ENCODE peak calls at places on chromosomes 1 and 21, in six cellular contexts. L, A, K, X, D and M are unnamed samples.

GRCh38 chr21:34642211-34643075 is 26.4 kb upstream of the CLIC6 start:
- DNase-seq in L (no peak), A (no peak), D (no peak), K (no peak), X (peak; percentile 8), M (peak; percentile 85)

GRCh38 chr1:182601416-182601786 is 2.8 kb downstream of the RGS16 start:
- DNase-seq in D (peak; percentile 72), X (peak; percentile 83), L (peak; percentile 60), A (no peak), K (peak; percentile 76), M (peak; percentile 80)

GRCh38 chr1:163561570-163562295 is 240.0 kb downstream of the NUF2 start:
- DNase-seq in K (peak; percentile 0), A (no peak), X (peak; percentile 13), L (no peak), D (no peak), M (no peak)

GRCh38 chr1:116375884-116376733 is 3.1 kb downstream of the ATP1A1 start:
- DNase-seq in X (peak; percentile 80), K (peak; percentile 35), L (peak; percentile 65), D (peak; percentile 73), A (peak; percentile 68), M (peak; percentile 87)

GRCh38 chr1:79859212-79859948 is 852.9 kb upstream of the ADGRL4 start:
- DNase-seq in A (no peak), X (peak; percentile 57), K (no peak), D (no peak), L (no peak), M (no peak)

GRCh38 chr1:9659328-9659727 is 7.8 kb downstream of the PIK3CD start:
- DNase-seq in D (no peak), K (no peak), X (peak; percentile 3), A (no peak), L (peak; percentile 32), M (peak; percentile 52)

GRCh38 chr1:115114308-115114707 is 25.0 kb upstream of the TSPAN2 start:
- DNase-seq in D (peak; percentile 21), A (peak; percentile 62), K (no peak), L (peak; percentile 15), X (peak; percentile 96), M (peak; percentile 91)

GRCh38 chr1:215198021-215198420 is 115.5 kb downstream of the KCNK2 start:
- DNase-seq in A (no peak), X (no peak), L (no peak), K (no peak), D (no peak), M (no peak)

GRCh38 chr1:156906206-156906910 is 12.8 kb downstream of the PEAR1 start:
- DNase-seq in A (peak; percentile 55), K (no peak), X (no peak), L (no peak), D (no peak), M (no peak)

GRCh38 chr1:89804646-89805237 is 16.1 kb upstream of the LRRC8D start:
- DNase-seq in K (peak; percentile 92), A (peak; percentile 91), X (peak; percentile 84), D (peak; percentile 90), L (peak; percentile 87), M (peak; percentile 86)

GRCh38 chr1:181104042-181104789 is 15.7 kb downstream of the IER5 start:
- DNase-seq in D (no peak), L (no peak), A (no peak), K (no peak), X (peak; percentile 48), M (no peak)

GRCh38 chr1:58983159-58983558 is 199.3 kb upstream of the JUN start:
- DNase-seq in D (no peak), K (no peak), X (no peak), L (no peak), A (no peak), M (no peak)

GRCh38 chr1:118618618-118619340 is 369.4 kb downstream of the TBX15 start:
- DNase-seq in L (no peak), X (no peak), A (no peak), K (no peak), D (no peak), M (no peak)

GRCh38 chr1:204255966-204256365 is 42.2 kb upstream of the GOLT1A start:
- DNase-seq in K (no peak), D (no peak), L (no peak), X (no peak), A (no peak), M (peak; percentile 29)

GRCh38 chr1:209879539-209879938 is 51.8 kb downstream of the UTP25 start:
- DNase-seq in L (peak; percentile 74), X (peak; percentile 91), K (no peak), D (no peak), A (no peak), M (peak; percentile 67)

GRCh38 chr1:41837691-41838090 is 81.0 kb downstream of the HIVEP3 start:
- DNase-seq in A (no peak), X (no peak), L (no peak), K (no peak), D (no peak), M (no peak)

GRCh38 chr1:153919879-153920852 is 2.6 kb downstream of the GATAD2B start:
- DNase-seq in L (no peak), D (peak; percentile 28), A (no peak), X (peak; percentile 34), K (no peak), M (peak; percentile 22)

GRCh38 chr1:185733818-185734709 is at the start of gene HMCN1:
- DNase-seq in L (peak; percentile 15), D (peak; percentile 24), A (peak; percentile 78), X (peak; percentile 49), K (peak; percentile 27), M (peak; percentile 87)

GRCh38 chr1:166300767-166301166 is 134.0 kb upstream of the FAM78B start:
- DNase-seq in A (no peak), L (no peak), X (no peak), K (no peak), D (no peak), M (no peak)

GRCh38 chr1:235404190-235404589 is 37.0 kb downstream of the TBCE start:
- DNase-seq in K (no peak), X (peak; percentile 80), D (no peak), L (peak; percentile 70), A (no peak), M (peak; percentile 48)

GRCh38 chr1:110008971-110009565 is 24.5 kb downstream of the AHCYL1 start:
- DNase-seq in X (no peak), K (peak; percentile 38), D (no peak), A (no peak), L (no peak), M (no peak)

GRCh38 chr21:33162436-33162921 is 67.3 kb upstream of the IFNAR2 start:
- DNase-seq in A (no peak), L (no peak), X (no peak), K (no peak), D (no peak), M (no peak)

GRCh38 chr1:54623216-54624007 is at the start of gene FAM151A:
- DNase-seq in D (no peak), A (no peak), K (no peak), L (no peak), X (no peak), M (no peak)

GRCh38 chr1:22662318-22662717 is 9.3 kb downstream of the C1QB start:
- DNase-seq in K (peak; percentile 46), D (no peak), A (no peak), X (peak; percentile 24), L (no peak), M (peak; percentile 50)

GRCh38 chr1:21490774-21491482 is 18.3 kb upstream of the ALPL start:
- DNase-seq in X (peak; percentile 72), K (peak; percentile 12), L (no peak), D (peak; percentile 59), A (no peak), M (peak; percentile 58)

GRCh38 chr1:172108494-172108893 is 267.2 kb downstream of the DNM3 start:
- DNase-seq in L (no peak), D (no peak), X (peak; percentile 39), K (no peak), A (no peak), M (peak; percentile 9)

GRCh38 chr21:15332572-15332971 is 267.8 kb upstream of the NRIP1 start:
- DNase-seq in A (no peak), X (no peak), L (no peak), D (no peak), K (no peak), M (no peak)

GRCh38 chr1:19582318-19582717 is 61.8 kb upstream of the NBL1 start:
- DNase-seq in K (no peak), D (peak; percentile 88), A (peak; percentile 80), L (peak; percentile 12), X (peak; percentile 67), M (peak; percentile 67)

GRCh38 chr1:40267767-40268187 is 9.7 kb downstream of the ZMPSTE24 start:
- DNase-seq in L (peak; percentile 79), D (no peak), X (peak; percentile 91), K (no peak), A (no peak), M (peak; percentile 73)

GRCh38 chr1:61253059-61253735 is 170.8 kb downstream of the NFIA start:
- DNase-seq in D (no peak), A (no peak), L (no peak), X (peak; percentile 57), K (peak; percentile 66), M (peak; percentile 46)

GRCh38 chr1:109805486-109806180 is 41.9 kb upstream of the EPS8L3 start:
- DNase-seq in A (peak; percentile 11), X (no peak), D (peak; percentile 4), K (no peak), L (no peak), M (no peak)

GRCh38 chr1:223819730-223820514 is 25.8 kb downstream of the TP53BP2 start:
- DNase-seq in X (no peak), A (no peak), D (no peak), L (no peak), K (no peak), M (no peak)

GRCh38 chr1:18160290-18160942 is 52.8 kb downstream of the IGSF21 start:
- DNase-seq in K (peak; percentile 59), X (no peak), D (no peak), A (no peak), L (no peak), M (no peak)

GRCh38 chr1:200888349-200888838 is 6.3 kb upstream of the INAVA start:
- DNase-seq in K (no peak), X (peak; percentile 89), L (no peak), D (peak; percentile 87), A (no peak), M (peak; percentile 87)

GRCh38 chr1:221439734-221440436 is 302.0 kb downstream of the DUSP10 start:
- DNase-seq in D (peak; percentile 67), L (peak; percentile 97), K (no peak), A (no peak), X (peak; percentile 100), M (peak; percentile 93)